ENCODE peak calls at places on chromosomes 16 and 17, in four cellular contexts. N, U, V and I are unnamed samples.
A peak's percentile ranks its signal among the peaks of the same experiment; 100 is the strongest.

GRCh38 chr16:53827741-53828140 is 123.8 kb downstream of the FTO start:
- DNase-seq in N (no peak), V (no peak), U (no peak), I (no peak)

GRCh38 chr17:1340371-1340770 is 59.7 kb downstream of the YWHAE start:
- DNase-seq in U (no peak), V (no peak), N (no peak), I (no peak)

GRCh38 chr17:21358682-21359482 is 17.3 kb upstream of the KCNJ12 start:
- DNase-seq in V (no peak), U (no peak), N (no peak), I (no peak)

GRCh38 chr16:25011891-25012499 is 3.2 kb downstream of the ARHGAP17 start:
- DNase-seq in V (no peak), N (no peak), U (no peak), I (no peak)

GRCh38 chr16:58678716-58679115 is 5.9 kb downstream of the SLC38A7 start:
- DNase-seq in N (no peak), V (no peak), U (no peak), I (no peak)

GRCh38 chr17:67672592-67672991 is 45.1 kb upstream of the NOL11 start:
- DNase-seq in N (no peak), V (no peak), U (no peak), I (no peak)

GRCh38 chr16:81042821-81043220 is 7.2 kb downstream of the ATMIN start:
- DNase-seq in U (no peak), V (no peak), N (no peak), I (no peak)

GRCh38 chr16:610513-611381 is 20.0 kb upstream of the WFIKKN1 start:
- DNase-seq in U (no peak), N (no peak), V (no peak), I (no peak)

GRCh38 chr17:74282587-74283370 is 8.7 kb downstream of the DNAI2 start:
- DNase-seq in U (no peak), V (no peak), N (no peak), I (peak; percentile 71)

GRCh38 chr17:79970576-79971068 is 65.0 kb downstream of the TBC1D16 start:
- DNase-seq in V (peak; percentile 38), N (no peak), U (no peak), I (peak; percentile 78)

GRCh38 chr16:78647019-78647418 is 547.6 kb downstream of the WWOX start:
- DNase-seq in V (no peak), U (no peak), N (no peak), I (no peak)

GRCh38 chr17:7854078-7854777 is 638 bp upstream of the TMEM88 start:
- DNase-seq in V (no peak), N (no peak), U (no peak), I (no peak)

GRCh38 chr16:70746040-70746707 is 54.8 kb downstream of the VAC14 start:
- DNase-seq in V (peak; percentile 51), N (peak; percentile 36), U (peak; percentile 68), I (peak; percentile 97)

GRCh38 chr16:31700530-31701388 is 172.8 kb upstream of the ZNF267 start:
- DNase-seq in U (no peak), N (no peak), V (no peak), I (peak; percentile 68)

GRCh38 chr17:79695293-79696158 is 35.2 kb upstream of the ENPP7 start:
- DNase-seq in V (no peak), N (peak; percentile 39), U (no peak), I (no peak)

GRCh38 chr17:32275060-32276042 is 9.7 kb downstream of the RHBDL3 start:
- DNase-seq in V (peak; percentile 23), N (peak; percentile 36), U (peak; percentile 89), I (peak; percentile 98)

GRCh38 chr16:71474864-71475263 is 12.8 kb upstream of the ZNF23 start:
- DNase-seq in V (peak; percentile 90), N (no peak), U (no peak), I (no peak)

GRCh38 chr17:47905221-47905733 is 9.2 kb downstream of the SP2 start:
- DNase-seq in V (no peak), N (peak; percentile 77), U (no peak), I (no peak)

GRCh38 chr16:14606102-14606501 is 24.0 kb downstream of the PARN start:
- DNase-seq in U (no peak), V (no peak), N (no peak), I (no peak)

GRCh38 chr16:65244811-65245210 is 122.9 kb upstream of the CDH11 start:
- DNase-seq in N (no peak), V (no peak), U (no peak), I (no peak)

GRCh38 chr16:35691057-35691456 is 2231.6 kb downstream of the TP53TG3F start:
- DNase-seq in V (no peak), U (no peak), N (no peak), I (no peak)

GRCh38 chr16:537415-538335 is 10.2 kb downstream of the CAPN15 start:
- DNase-seq in V (no peak), U (no peak), N (no peak), I (no peak)

GRCh38 chr17:65514082-65514481 is 47.4 kb downstream of the AXIN2 start:
- DNase-seq in N (no peak), V (no peak), U (no peak), I (no peak)

GRCh38 chr17:2259769-2260536 is 43.6 kb downstream of the SMG6 start:
- DNase-seq in U (no peak), V (no peak), N (no peak), I (peak; percentile 7)

GRCh38 chr16:15856901-15857778 is at the start of gene MYH11:
- DNase-seq in V (no peak), N (no peak), U (no peak), I (peak; percentile 24)

GRCh38 chr17:3812771-3813170 is 11.8 kb upstream of the ITGAE start:
- DNase-seq in N (no peak), U (no peak), V (no peak), I (no peak)

GRCh38 chr17:46097497-46097896 is 95.7 kb downstream of the KANSL1 start:
- DNase-seq in N (no peak), V (no peak), U (no peak), I (no peak)

GRCh38 chr17:44170499-44171201 is at the start of gene ASB16:
- DNase-seq in N (no peak), U (no peak), V (no peak), I (no peak)

GRCh38 chr17:43938838-43939182 is 3.5 kb downstream of the PPY start:
- DNase-seq in N (no peak), U (no peak), V (no peak), I (no peak)

GRCh38 chr16:67760206-67760605 is 41.1 kb upstream of the GFOD2 start:
- DNase-seq in U (no peak), N (no peak), V (no peak), I (peak; percentile 25)

GRCh38 chr17:7490144-7490543 is 6.0 kb downstream of the POLR2A start:
- DNase-seq in V (no peak), N (no peak), U (no peak), I (no peak)

GRCh38 chr17:45739786-45740185 is 44.3 kb upstream of the CRHR1 start:
- DNase-seq in V (no peak), U (no peak), N (no peak), I (no peak)

DNA sequence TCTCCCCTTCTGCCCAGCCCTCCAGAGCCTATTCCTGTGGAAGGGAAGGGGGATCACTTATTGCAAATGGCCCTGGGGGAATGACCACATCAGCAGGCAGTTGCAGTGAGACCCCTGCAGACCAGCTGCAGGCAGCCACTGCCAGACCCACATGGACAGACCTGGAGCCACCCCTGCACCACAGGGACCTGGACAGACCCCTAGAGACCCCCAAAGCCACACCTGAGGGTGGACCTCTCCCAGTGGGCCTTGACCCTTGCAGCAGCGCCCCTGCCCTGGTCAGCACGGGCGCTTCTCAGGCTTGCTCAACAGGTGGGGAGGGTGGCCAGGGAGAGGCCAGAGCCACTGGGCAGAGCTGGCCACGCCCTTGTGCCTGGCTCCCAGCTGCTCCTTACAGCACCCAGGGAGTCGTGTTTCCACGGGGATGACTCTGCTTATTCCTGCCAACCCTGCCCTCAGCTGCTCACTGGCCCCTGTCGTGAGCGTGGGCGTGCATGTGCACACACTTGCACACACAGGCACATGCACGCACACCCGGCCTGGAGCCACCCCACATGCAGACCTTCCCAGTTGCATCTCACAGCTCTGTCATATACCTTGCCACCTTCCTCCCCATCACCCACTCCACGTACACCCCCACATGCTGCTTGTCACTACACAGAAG is 1.3 kb upstream of the SCN4A start:
- DNase-seq in U (peak; percentile 51), N (no peak), V (no peak), I (no peak)
- TF ChIP-seq POLR2A in U (no peak), N (no peak), V (no peak), I (no peak)

GRCh38 chr17:10657866-10658265 is 757 bp upstream of the MYH3 start:
- DNase-seq in N (no peak), V (no peak), U (no peak), I (no peak)
- TF ChIP-seq MAX in N (no peak), V (no peak), U (no peak), I (no peak)

GRCh38 chr16:88688013-88688778 is 1.9 kb upstream of the SNAI3 start:
- DNase-seq in N (no peak), V (no peak), U (no peak), I (no peak)
- TF ChIP-seq POLR2A in N (no peak), V (no peak), U (no peak), I (no peak)

GRCh38 chr17:41767324-41768042 is 19.0 kb downstream of the JUP start:
- DNase-seq in U (no peak), N (no peak), V (no peak), I (no peak)
- TF ChIP-seq MAX in U (no peak), N (no peak), V (no peak), I (no peak)

GRCh38 chr16:89369266-89369895 is 121.0 kb downstream of the ANKRD11 start:
- DNase-seq in U (no peak), N (no peak), V (no peak), I (no peak)

GRCh38 chr16:89370601-89371000 is 119.8 kb downstream of the ANKRD11 start:
- DNase-seq in V (no peak), N (no peak), U (no peak), I (no peak)

GRCh38 chr16:89368604-89369249 is 121.6 kb downstream of the ANKRD11 start:
- DNase-seq in N (no peak), U (no peak), V (no peak), I (no peak)

GRCh38 chr16:89371386-89371785 is 119.0 kb downstream of the ANKRD11 start:
- DNase-seq in N (no peak), U (no peak), V (no peak), I (no peak)

DNA sequence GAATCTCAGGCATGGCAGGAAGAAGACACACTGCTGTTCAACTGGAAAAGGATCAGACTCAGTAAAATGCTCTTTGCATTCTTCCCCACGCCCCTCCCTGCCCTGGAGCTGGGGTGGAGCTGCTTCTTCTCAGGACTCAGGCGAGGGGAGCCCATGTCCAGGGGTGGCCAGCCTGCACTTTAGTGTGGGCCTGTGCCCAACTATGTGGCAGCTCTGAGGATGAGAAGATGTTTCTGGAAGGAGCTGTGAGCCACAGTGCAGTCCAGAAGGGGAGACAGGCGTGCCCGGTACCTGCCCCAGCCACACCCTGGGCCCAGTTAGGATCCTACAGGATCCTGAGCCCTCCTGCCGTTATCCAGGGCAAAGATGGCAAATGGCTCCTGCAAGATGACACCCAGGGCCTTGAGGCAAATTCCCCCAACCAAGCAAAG is 120.3 kb downstream of the ANKRD11 start:
- DNase-seq in N (no peak), V (no peak), U (no peak), I (no peak)
- TF ChIP-seq POLR2A in N (no peak), V (no peak), U (no peak), I (no peak)

GRCh38 chr16:17512636-17513220 is 42.0 kb upstream of the XYLT1 start:
- DNase-seq in N (no peak), U (no peak), V (no peak), I (no peak)
- TF ChIP-seq MAX in N (no peak), U (no peak), V (no peak), I (no peak)